ENCODE peak calls at places on chromosomes 11 and 22, in seven cellular contexts. One of them, this sample, is unnamed. For H3K4me1, the result is how much of the 10 kb centered on the place peaks cover.

GRCh38 chr22:30439226-30439625 is 13.7 kb downstream of the MTFP1 start:
- DNase-seq in fibroblast of lung: no peak
- DNase-seq in GM12878: no peak
- DNase-seq in GM23338: no peak
- DNase-seq in H9: no peak
- DNase-seq in GM23248: no peak
- DNase-seq in HCT116: no peak
- DNase-seq in this sample: no peak

GRCh38 chr22:23060612-23061400 is 9.5 kb upstream of the GNAZ start:
- DNase-seq in fibroblast of lung: no peak
- DNase-seq in GM12878: no peak
- DNase-seq in GM23338: no peak
- DNase-seq in H9: no peak
- DNase-seq in GM23248: no peak
- DNase-seq in HCT116: no peak
- DNase-seq in this sample: no peak

GRCh38 chr11:57214087-57214395 is 23.0 kb downstream of the APLNR start:
- DNase-seq in fibroblast of lung: peak
- DNase-seq in GM12878: no peak
- DNase-seq in GM23338: no peak
- DNase-seq in H9: no peak
- DNase-seq in GM23248: peak
- DNase-seq in HCT116: no peak
- DNase-seq in this sample: no peak

GRCh38 chr11:109937968-109938367 is 155.2 kb upstream of the ZC3H12C start:
- DNase-seq in fibroblast of lung: no peak
- DNase-seq in GM12878: no peak
- DNase-seq in GM23338: no peak
- DNase-seq in H9: no peak
- DNase-seq in GM23248: no peak
- DNase-seq in HCT116: no peak
- DNase-seq in this sample: no peak

GRCh38 chr22:28222976-28223375 is 303.9 kb upstream of the PITPNB start:
- DNase-seq in fibroblast of lung: peak
- DNase-seq in GM12878: no peak
- DNase-seq in GM23338: no peak
- DNase-seq in H9: no peak
- DNase-seq in GM23248: peak
- DNase-seq in HCT116: no peak
- DNase-seq in this sample: no peak

GRCh38 chr11:130076774-130077481 is 7.2 kb downstream of the APLP2 start:
- DNase-seq in fibroblast of lung: no peak
- DNase-seq in GM12878: no peak
- DNase-seq in GM23338: peak
- DNase-seq in H9: no peak
- DNase-seq in GM23248: no peak
- DNase-seq in HCT116: no peak
- DNase-seq in this sample: no peak

GRCh38 chr11:30342736-30343166 is 19.8 kb downstream of the ARL14EP start:
- DNase-seq in fibroblast of lung: no peak
- DNase-seq in GM12878: peak
- DNase-seq in GM23338: no peak
- DNase-seq in H9: no peak
- DNase-seq in GM23248: no peak
- DNase-seq in HCT116: no peak
- DNase-seq in this sample: peak

GRCh38 chr22:24026056-24026455 is 15.0 kb downstream of the CABIN1 start:
- DNase-seq in fibroblast of lung: no peak
- DNase-seq in GM12878: no peak
- DNase-seq in GM23338: no peak
- DNase-seq in H9: no peak
- DNase-seq in GM23248: no peak
- DNase-seq in HCT116: no peak
- DNase-seq in this sample: no peak

GRCh38 chr11:83194284-83195175 is 1.0 kb downstream of the ANKRD42 start:
- DNase-seq in fibroblast of lung: peak
- DNase-seq in GM12878: no peak
- DNase-seq in GM23338: peak
- DNase-seq in H9: peak
- DNase-seq in GM23248: peak
- DNase-seq in HCT116: no peak
- DNase-seq in this sample: peak

GRCh38 chr22:43515411-43515810 is 103.6 kb downstream of the MPPED1 start:
- DNase-seq in fibroblast of lung: no peak
- DNase-seq in GM12878: no peak
- DNase-seq in GM23338: no peak
- DNase-seq in H9: no peak
- DNase-seq in GM23248: no peak
- DNase-seq in HCT116: no peak
- DNase-seq in this sample: no peak

DNA sequence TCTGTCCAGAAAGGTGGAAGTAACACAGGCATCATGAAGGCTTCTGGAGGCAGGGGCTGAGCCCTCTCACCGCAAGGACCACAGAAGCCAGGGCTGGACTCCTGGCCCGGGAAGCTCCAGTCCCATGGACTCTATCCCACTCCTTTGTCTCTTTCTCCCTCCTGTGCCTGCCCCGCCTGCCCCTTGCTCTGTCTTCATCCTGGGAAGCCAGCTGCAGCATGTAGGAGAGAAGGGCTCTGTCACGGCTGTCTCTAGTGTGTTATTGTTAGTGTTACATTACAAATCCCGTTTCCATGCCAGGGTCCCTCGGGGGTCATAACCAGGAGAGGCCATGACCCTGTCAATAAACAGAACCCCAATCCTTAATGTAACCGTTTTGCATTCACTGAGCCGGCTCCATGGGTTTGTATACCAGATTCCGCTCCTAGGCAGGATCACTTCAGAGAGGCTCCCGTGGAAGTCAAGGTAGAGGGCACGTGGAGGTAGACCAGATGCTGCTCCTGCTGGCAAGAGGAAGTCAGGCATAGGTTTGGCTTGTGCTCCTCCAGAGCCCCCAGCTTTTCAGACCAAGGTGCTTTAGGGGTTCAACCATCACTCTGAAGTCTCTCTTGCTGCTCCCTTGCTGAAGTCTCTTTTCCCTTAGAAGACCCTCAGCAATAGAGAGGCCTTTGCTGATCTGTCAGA is 293.2 kb downstream of the ETS1 start:
- DNase-seq in fibroblast of lung: no peak
- DNase-seq in GM12878: no peak
- DNase-seq in GM23338: no peak
- DNase-seq in H9: no peak
- DNase-seq in GM23248: no peak
- DNase-seq in HCT116: no peak
- DNase-seq in this sample: no peak
- H3K4me1 ChIP-seq in fibroblast of lung: under half
- H3K4me1 ChIP-seq in GM12878: under half
- H3K4me1 ChIP-seq in GM23338: under half
- H3K4me1 ChIP-seq in H9: under half
- H3K4me1 ChIP-seq in GM23248: under half
- H3K4me1 ChIP-seq in HCT116: under half
- H3K4me1 ChIP-seq in this sample: under half

GRCh38 chr11:33272338-33273107 is 15.3 kb downstream of the HIPK3 start:
- DNase-seq in fibroblast of lung: no peak
- DNase-seq in GM12878: no peak
- DNase-seq in GM23338: no peak
- DNase-seq in H9: no peak
- DNase-seq in GM23248: no peak
- DNase-seq in HCT116: no peak
- DNase-seq in this sample: no peak
- H2AFZ ChIP-seq in fibroblast of lung: no peak
- H2AFZ ChIP-seq in GM12878: no peak
- H2AFZ ChIP-seq in GM23338: no peak
- H2AFZ ChIP-seq in H9: no peak
- H2AFZ ChIP-seq in GM23248: no peak
- H2AFZ ChIP-seq in HCT116: no peak
- H2AFZ ChIP-seq in this sample: no peak

GRCh38 chr22:41485033-41485432 is 16.1 kb downstream of the ACO2 start:
- DNase-seq in fibroblast of lung: no peak
- DNase-seq in GM12878: no peak
- DNase-seq in GM23338: no peak
- DNase-seq in H9: no peak
- DNase-seq in GM23248: no peak
- DNase-seq in HCT116: no peak
- DNase-seq in this sample: no peak
- H3K4me1 ChIP-seq in fibroblast of lung: under half
- H3K4me1 ChIP-seq in GM12878: under half
- H3K4me1 ChIP-seq in GM23338: half or more
- H3K4me1 ChIP-seq in H9: under half
- H3K4me1 ChIP-seq in GM23248: under half
- H3K4me1 ChIP-seq in HCT116: under half
- H3K4me1 ChIP-seq in this sample: half or more

GRCh38 chr11:68660066-68660810 is 24.1 kb upstream of the GAL start:
- DNase-seq in fibroblast of lung: no peak
- DNase-seq in GM12878: no peak
- DNase-seq in GM23338: no peak
- DNase-seq in H9: no peak
- DNase-seq in GM23248: no peak
- DNase-seq in HCT116: no peak
- DNase-seq in this sample: no peak

GRCh38 chr11:68658661-68659060 is 25.7 kb upstream of the GAL start:
- DNase-seq in fibroblast of lung: peak
- DNase-seq in GM12878: no peak
- DNase-seq in GM23338: no peak
- DNase-seq in H9: no peak
- DNase-seq in GM23248: no peak
- DNase-seq in HCT116: no peak
- DNase-seq in this sample: no peak

GRCh38 chr11:68658097-68658496 is 26.2 kb upstream of the GAL start:
- DNase-seq in fibroblast of lung: no peak
- DNase-seq in GM12878: no peak
- DNase-seq in GM23338: no peak
- DNase-seq in H9: no peak
- DNase-seq in GM23248: no peak
- DNase-seq in HCT116: no peak
- DNase-seq in this sample: no peak

GRCh38 chr11:68661014-68661413 is 23.3 kb upstream of the GAL start:
- DNase-seq in fibroblast of lung: no peak
- DNase-seq in GM12878: no peak
- DNase-seq in GM23338: no peak
- DNase-seq in H9: no peak
- DNase-seq in GM23248: no peak
- DNase-seq in HCT116: no peak
- DNase-seq in this sample: no peak

DNA sequence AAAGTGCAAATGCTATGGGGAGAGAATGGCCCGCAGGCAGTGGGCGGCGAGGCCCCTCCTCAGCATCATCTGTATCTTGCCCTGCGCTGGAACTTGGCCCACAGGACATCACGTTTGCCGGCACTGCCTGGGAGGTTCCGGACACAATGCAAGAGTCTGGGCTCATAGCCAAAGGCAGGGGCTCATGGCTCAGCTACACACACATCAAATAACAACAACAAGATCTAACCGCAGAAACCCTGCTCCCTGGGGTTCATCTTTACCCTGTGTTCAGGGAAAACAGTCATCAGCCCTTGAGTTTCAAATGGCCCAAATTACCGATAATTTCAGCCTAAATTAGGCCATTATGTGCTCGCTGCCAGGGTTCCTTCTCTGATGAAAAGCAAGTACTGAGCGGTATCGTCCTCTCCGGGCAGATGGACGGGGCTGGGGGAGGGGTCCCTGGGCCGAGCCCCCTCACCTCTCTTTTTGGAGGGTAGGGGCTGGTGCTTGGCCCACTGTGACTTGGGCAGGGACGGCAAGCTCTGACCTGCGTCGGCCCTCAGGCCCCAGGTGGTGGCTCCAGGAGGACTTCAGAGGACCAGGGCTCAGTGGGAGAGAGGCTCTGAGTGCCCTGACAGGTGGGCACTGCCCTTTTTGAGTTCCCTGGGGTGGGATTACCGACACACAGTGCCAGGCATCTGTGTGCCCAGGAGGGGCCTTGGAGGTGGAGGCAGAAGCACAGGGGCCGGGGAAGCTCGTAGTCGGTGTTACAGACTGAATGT is 25.0 kb upstream of the GAL start:
- DNase-seq in fibroblast of lung: peak
- DNase-seq in GM12878: no peak
- DNase-seq in GM23338: no peak
- DNase-seq in H9: peak
- DNase-seq in GM23248: peak
- DNase-seq in HCT116: no peak
- DNase-seq in this sample: no peak
- H2AFZ ChIP-seq in fibroblast of lung: no peak
- H2AFZ ChIP-seq in GM12878: no peak
- H2AFZ ChIP-seq in GM23338: peak
- H2AFZ ChIP-seq in H9: no peak
- H2AFZ ChIP-seq in GM23248: no peak
- H2AFZ ChIP-seq in HCT116: no peak
- H2AFZ ChIP-seq in this sample: no peak

GRCh38 chr11:945986-946385 is 20.3 kb downstream of the AP2A2 start:
- DNase-seq in fibroblast of lung: peak
- DNase-seq in GM12878: no peak
- DNase-seq in GM23338: peak
- DNase-seq in H9: peak
- DNase-seq in GM23248: no peak
- DNase-seq in HCT116: no peak
- DNase-seq in this sample: no peak
- H3K4me1 ChIP-seq in fibroblast of lung: under half
- H3K4me1 ChIP-seq in GM12878: under half
- H3K4me1 ChIP-seq in GM23338: half or more
- H3K4me1 ChIP-seq in H9: under half
- H3K4me1 ChIP-seq in GM23248: under half
- H3K4me1 ChIP-seq in HCT116: under half
- H3K4me1 ChIP-seq in this sample: under half

GRCh38 chr22:20135846-20136602 is 4.4 kb downstream of the ZDHHC8 start:
- DNase-seq in fibroblast of lung: no peak
- DNase-seq in GM12878: no peak
- DNase-seq in GM23338: no peak
- DNase-seq in H9: no peak
- DNase-seq in GM23248: no peak
- DNase-seq in HCT116: no peak
- DNase-seq in this sample: no peak
- H2AFZ ChIP-seq in fibroblast of lung: no peak
- H2AFZ ChIP-seq in GM12878: no peak
- H2AFZ ChIP-seq in GM23338: no peak
- H2AFZ ChIP-seq in H9: no peak
- H2AFZ ChIP-seq in GM23248: no peak
- H2AFZ ChIP-seq in HCT116: no peak
- H2AFZ ChIP-seq in this sample: no peak

GRCh38 chr11:73382747-73383146 is 6.5 kb downstream of the RELT start:
- DNase-seq in fibroblast of lung: no peak
- DNase-seq in GM12878: no peak
- DNase-seq in GM23338: no peak
- DNase-seq in H9: no peak
- DNase-seq in GM23248: no peak
- DNase-seq in HCT116: no peak
- DNase-seq in this sample: no peak
- H3K4me1 ChIP-seq in fibroblast of lung: under half
- H3K4me1 ChIP-seq in GM12878: half or more
- H3K4me1 ChIP-seq in GM23338: under half
- H3K4me1 ChIP-seq in H9: under half
- H3K4me1 ChIP-seq in GM23248: under half
- H3K4me1 ChIP-seq in HCT116: under half
- H3K4me1 ChIP-seq in this sample: half or more